ENCODE peak calls at places on chromosomes 5 and 9, in six cellular contexts. M, X, T, Z, I and U are unnamed samples.

GRCh38 chr9:93807166-93808013 is 147.8 kb downstream of the BARX1 start:
- DNase-seq in M (no peak), X (no peak), T (no peak), Z (no peak), I (no peak), U (no peak)

GRCh38 chr5:119315516-119315949 is 40.3 kb upstream of the TNFAIP8 start:
- DNase-seq in M (no peak), X (no peak), T (peak; percentile 32), Z (no peak), I (no peak), U (no peak)

GRCh38 chr5:90351101-90351500 is 58.5 kb downstream of the CETN3 start:
- DNase-seq in M (no peak), X (no peak), T (no peak), Z (no peak), I (no peak), U (no peak)

GRCh38 chr5:127430627-127431026 is 86.8 kb upstream of the PRRC1 start:
- DNase-seq in M (no peak), X (no peak), T (no peak), Z (no peak), I (no peak), U (no peak)

GRCh38 chr9:118236625-118237024 is 532.4 kb downstream of the TLR4 start:
- DNase-seq in M (no peak), X (no peak), T (no peak), Z (no peak), I (no peak), U (no peak)

GRCh38 chr9:123063172-123063508 is 29.7 kb downstream of the GPR21 start:
- DNase-seq in M (no peak), X (no peak), T (no peak), Z (no peak), I (peak; percentile 61), U (no peak)

GRCh38 chr9:19154135-19154612 is 26.9 kb upstream of the PLIN2 start:
- DNase-seq in M (no peak), X (no peak), T (peak; percentile 26), Z (peak; percentile 31), I (peak; percentile 88), U (no peak)

GRCh38 chr5:2642684-2643325 is 108.7 kb downstream of the IRX2 start:
- DNase-seq in M (no peak), X (no peak), T (no peak), Z (no peak), I (peak; percentile 59), U (no peak)

GRCh38 chr9:134709512-134710270 is 68.1 kb downstream of the COL5A1 start:
- DNase-seq in M (peak; percentile 68), X (no peak), T (peak; percentile 62), Z (peak; percentile 76), I (peak; percentile 77), U (no peak)

GRCh38 chr5:55187370-55187769 is 14.4 kb upstream of the CDC20B start:
- DNase-seq in M (no peak), X (no peak), T (peak; percentile 45), Z (no peak), I (no peak), U (no peak)

GRCh38 chr9:92686954-92687353 is 17.0 kb upstream of the IPPK start:
- DNase-seq in M (no peak), X (no peak), T (peak; percentile 38), Z (no peak), I (no peak), U (no peak)

GRCh38 chr9:126720661-126721530 is 83.9 kb upstream of the ZBTB43 start:
- DNase-seq in M (no peak), X (no peak), T (no peak), Z (no peak), I (no peak), U (no peak)

GRCh38 chr5:171688696-171689495 is 96.7 kb upstream of the SMIM23 start:
- DNase-seq in M (no peak), X (no peak), T (no peak), Z (no peak), I (no peak), U (no peak)

GRCh38 chr9:136488247-136489214 is 5.7 kb upstream of the SEC16A start:
- DNase-seq in M (peak; percentile 86), X (no peak), T (peak; percentile 57), Z (peak; percentile 69), I (no peak), U (no peak)

GRCh38 chr9:130043654-130044623 is 950 bp upstream of the FNBP1 start:
- DNase-seq in M (peak; percentile 72), X (no peak), T (peak; percentile 42), Z (peak; percentile 48), I (peak; percentile 78), U (no peak)

GRCh38 chr5:157933005-157933404 is 74.1 kb upstream of the CLINT1 start:
- DNase-seq in M (no peak), X (no peak), T (no peak), Z (no peak), I (no peak), U (no peak)

GRCh38 chr5:130795037-130795436 is 370.0 kb downstream of the HINT1 start:
- DNase-seq in M (no peak), X (no peak), T (no peak), Z (no peak), I (no peak), U (no peak)

GRCh38 chr9:79012561-79012960 is 559.2 kb upstream of the TLE4 start:
- DNase-seq in M (no peak), X (no peak), T (peak; percentile 46), Z (no peak), I (peak; percentile 78), U (no peak)

GRCh38 chr5:65382582-65382981 is 99.1 kb downstream of the ADAMTS6 start:
- DNase-seq in M (no peak), X (no peak), T (peak; percentile 16), Z (no peak), I (peak; percentile 14), U (no peak)

GRCh38 chr5:111762895-111763294 is 5.9 kb upstream of the NREP start:
- DNase-seq in M (no peak), X (no peak), T (no peak), Z (peak; percentile 20), I (peak; percentile 65), U (no peak)

GRCh38 chr5:38016835-38017234 is 177.0 kb upstream of the GDNF start:
- DNase-seq in M (no peak), X (no peak), T (no peak), Z (no peak), I (no peak), U (no peak)

GRCh38 chr5:137036630-137037029 is 462.5 kb downstream of the SPOCK1 start:
- DNase-seq in M (no peak), X (no peak), T (peak; percentile 97), Z (no peak), I (no peak), U (no peak)

GRCh38 chr5:110031402-110032140 is 341.8 kb downstream of the MAN2A1 start:
- DNase-seq in M (no peak), X (no peak), T (no peak), Z (no peak), I (no peak), U (no peak)

GRCh38 chr5:125485003-125485641 is 738.7 kb upstream of the ZNF608 start:
- DNase-seq in M (no peak), X (no peak), T (peak; percentile 54), Z (peak; percentile 12), I (peak; percentile 100), U (peak; percentile 32)

GRCh38 chr9:135990468-135991429 is 29.6 kb upstream of the UBAC1 start:
- DNase-seq in M (no peak), X (no peak), T (peak; percentile 83), Z (peak; percentile 60), I (peak; percentile 55), U (no peak)

GRCh38 chr5:175796536-175797499 is 74.6 kb upstream of the CPLX2 start:
- DNase-seq in M (peak; percentile 78), X (no peak), T (peak; percentile 94), Z (peak; percentile 80), I (peak; percentile 84), U (no peak)
- H3K4me3 ChIP-seq in M (no peak overlapping the region), X (peak overlapping the region; percentile 50), T (no peak overlapping the region), Z (peak overlapping the region; percentile 26), I (peak overlapping the region; percentile 25), U (peak overlapping the region; percentile 49)

GRCh38 chr5:27473300-27474053 is 435.1 kb upstream of the CDH9 start:
- DNase-seq in M (no peak), X (no peak), T (peak; percentile 73), Z (no peak), I (no peak), U (no peak)
- H3K27ac ChIP-seq in M (no peak overlapping the region), X (no peak overlapping the region), T (no peak overlapping the region), Z (no peak overlapping the region), I (no peak overlapping the region), U (no peak overlapping the region)

DNA sequence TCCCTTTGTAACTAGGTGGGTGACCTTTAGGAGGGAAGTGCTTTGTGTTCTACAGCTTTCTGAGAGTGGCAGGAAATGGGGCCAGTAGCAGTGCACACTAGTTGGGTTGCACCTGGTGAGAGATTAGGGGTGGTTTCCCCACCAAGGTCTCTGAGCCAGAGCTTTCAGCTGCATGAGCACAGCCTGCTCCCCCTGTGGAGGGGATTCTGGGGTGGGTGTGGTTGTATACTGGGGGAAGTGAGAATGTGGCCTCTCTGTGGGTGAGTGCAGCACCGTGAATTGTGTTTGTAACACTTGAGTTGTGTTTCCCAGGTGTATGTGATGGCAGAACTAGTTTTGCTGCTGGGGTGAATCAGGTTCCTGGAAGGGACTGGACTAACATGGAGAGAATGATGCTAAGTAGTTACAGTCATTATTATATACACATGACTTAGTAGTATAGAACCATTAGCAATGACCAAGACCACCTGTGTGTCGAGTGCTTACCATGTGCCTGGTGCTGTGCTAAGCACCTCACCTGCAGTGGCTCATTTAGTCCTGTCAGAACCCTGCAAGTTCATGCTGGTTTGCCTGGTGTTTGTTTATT is 11.8 kb upstream of the CXXC5 start:
- DNase-seq in M (no peak), X (no peak), T (no peak), Z (no peak), I (no peak), U (no peak)
- H3K4me3 ChIP-seq in M (peak overlapping the region; percentile 64), X (no peak overlapping the region), T (no peak overlapping the region), Z (no peak overlapping the region), I (no peak overlapping the region), U (peak overlapping the region; percentile 83)

GRCh38 chr5:6517494-6517893 is 68.8 kb downstream of the UBE2QL1 start:
- DNase-seq in M (no peak), X (no peak), T (no peak), Z (no peak), I (no peak), U (no peak)
- H3K27ac ChIP-seq in M (no peak overlapping the region), X (no peak overlapping the region), T (no peak overlapping the region), Z (no peak overlapping the region), I (no peak overlapping the region), U (no peak overlapping the region)

GRCh38 chr9:120474579-120475243 is 105.3 kb downstream of the CDK5RAP2 start:
- DNase-seq in M (no peak), X (no peak), T (no peak), Z (no peak), I (peak; percentile 17), U (no peak)

GRCh38 chr9:120478208-120478607 is 101.8 kb downstream of the CDK5RAP2 start:
- DNase-seq in M (no peak), X (no peak), T (no peak), Z (no peak), I (peak; percentile 13), U (no peak)

GRCh38 chr9:120477534-120478001 is 102.4 kb downstream of the CDK5RAP2 start:
- DNase-seq in M (peak; percentile 81), X (peak; percentile 54), T (peak; percentile 67), Z (peak; percentile 36), I (peak; percentile 88), U (no peak)

GRCh38 chr9:120475341-120475740 is 104.6 kb downstream of the CDK5RAP2 start:
- DNase-seq in M (peak; percentile 57), X (no peak), T (no peak), Z (peak; percentile 22), I (peak; percentile 89), U (no peak)

GRCh38 chr9:120473626-120474025 is 106.3 kb downstream of the CDK5RAP2 start:
- DNase-seq in M (no peak), X (no peak), T (no peak), Z (no peak), I (no peak), U (no peak)
- H3K4me3 ChIP-seq in M (no peak overlapping the region), X (no peak overlapping the region), T (no peak overlapping the region), Z (no peak overlapping the region), I (no peak overlapping the region), U (no peak overlapping the region)